ENCODE peak calls at places on chromosomes 7 and 10, in six cellular contexts. B, U, M, P, W and Q are unnamed samples.

GRCh38 chr7:151244156-151244870 is 4.2 kb downstream of the SMARCD3 start:
- DNase-seq in B (peak), U (peak), M (peak), P (peak), W (no peak), Q (no peak)

GRCh38 chr10:121157998-121158397 is 306.8 kb downstream of the WDR11 start:
- DNase-seq in B (no peak), U (no peak), M (peak), P (no peak), W (no peak), Q (peak)

GRCh38 chr7:150854066-150855000 is 2.0 kb downstream of the AOC1 start:
- DNase-seq in B (no peak), U (no peak), M (no peak), P (no peak), W (no peak), Q (no peak)

GRCh38 chr7:123752534-123752933 is 3.7 kb upstream of the WASL start:
- DNase-seq in B (no peak), U (no peak), M (no peak), P (no peak), W (no peak), Q (no peak)

GRCh38 chr7:114530074-114530611 is 115.5 kb downstream of the FOXP2 start:
- DNase-seq in B (peak), U (no peak), M (no peak), P (no peak), W (no peak), Q (peak)

GRCh38 chr10:79149345-79149661 is 80.5 kb downstream of the ZMIZ1 start:
- DNase-seq in B (no peak), U (no peak), M (no peak), P (peak), W (no peak), Q (no peak)

GRCh38 chr10:2625094-2625493 is 442.3 kb upstream of the PFKP start:
- DNase-seq in B (no peak), U (no peak), M (no peak), P (no peak), W (no peak), Q (no peak)

GRCh38 chr10:74145133-74145532 is 5.5 kb downstream of the AP3M1 start:
- DNase-seq in B (peak), U (no peak), M (no peak), P (no peak), W (no peak), Q (no peak)

GRCh38 chr10:22230331-22230833 is 12.6 kb upstream of the EBLN1 start:
- DNase-seq in B (peak), U (no peak), M (no peak), P (no peak), W (no peak), Q (peak)

GRCh38 chr7:141864765-141865447 is 23.6 kb upstream of the PRSS37 start:
- DNase-seq in B (no peak), U (no peak), M (no peak), P (no peak), W (no peak), Q (peak)

GRCh38 chr10:61904711-61905445 is 3.4 kb downstream of the ARID5B start:
- DNase-seq in B (peak), U (peak), M (peak), P (no peak), W (no peak), Q (peak)

GRCh38 chr7:24721378-24722030 is 35.8 kb downstream of the GSDME start:
- DNase-seq in B (no peak), U (no peak), M (no peak), P (peak), W (no peak), Q (no peak)

GRCh38 chr10:86960003-86960862 is 1.8 kb downstream of the SNCG start:
- DNase-seq in B (peak), U (no peak), M (peak), P (peak), W (peak), Q (peak)

GRCh38 chr10:29465384-29465783 is 169.4 kb downstream of the SVIL start:
- DNase-seq in B (no peak), U (no peak), M (no peak), P (no peak), W (no peak), Q (no peak)

GRCh38 chr7:41771717-41772116 is 68.8 kb upstream of the INHBA start:
- DNase-seq in B (no peak), U (no peak), M (no peak), P (no peak), W (no peak), Q (no peak)

GRCh38 chr10:35579116-35579515 is 26.0 kb upstream of the GJD4 start:
- DNase-seq in B (no peak), U (no peak), M (no peak), P (no peak), W (no peak), Q (no peak)

GRCh38 chr10:50361946-50362345 is 110.6 kb upstream of the ASAH2 start:
- DNase-seq in B (no peak), U (no peak), M (no peak), P (no peak), W (no peak), Q (no peak)

GRCh38 chr7:13835442-13835841 is 154.0 kb downstream of the ETV1 start:
- DNase-seq in B (no peak), U (no peak), M (no peak), P (no peak), W (no peak), Q (no peak)

GRCh38 chr7:107171496-107171895 is 2.7 kb downstream of the HBP1 start:
- DNase-seq in B (no peak), U (no peak), M (no peak), P (no peak), W (peak), Q (no peak)

GRCh38 chr7:151242181-151243044 is 6.1 kb downstream of the SMARCD3 start:
- DNase-seq in B (no peak), U (no peak), M (no peak), P (no peak), W (no peak), Q (no peak)

GRCh38 chr10:112954974-112955735 is 5.1 kb downstream of the TCF7L2 start:
- DNase-seq in B (no peak), U (no peak), M (no peak), P (no peak), W (no peak), Q (no peak)

GRCh38 chr10:13371879-13372470 is 23.9 kb upstream of the SEPHS1 start:
- DNase-seq in B (peak), U (peak), M (peak), P (peak), W (peak), Q (peak)

GRCh38 chr7:134932707-134933370 is 53.5 kb upstream of the AGBL3 start:
- DNase-seq in B (peak), U (no peak), M (peak), P (no peak), W (no peak), Q (no peak)

GRCh38 chr10:7318836-7319235 is 92.0 kb downstream of the SFMBT2 start:
- DNase-seq in B (no peak), U (no peak), M (no peak), P (no peak), W (no peak), Q (no peak)

GRCh38 chr7:143394777-143395176 is 13.6 kb downstream of the ZYX start:
- DNase-seq in B (no peak), U (no peak), M (no peak), P (no peak), W (no peak), Q (no peak)

GRCh38 chr10:131147301-131147975 is 164.1 kb downstream of the TCERG1L start:
- DNase-seq in B (no peak), U (no peak), M (no peak), P (peak), W (no peak), Q (no peak)

GRCh38 chr7:130904792-130905191 is 170.8 kb upstream of the KLF14 start:
- DNase-seq in B (no peak), U (no peak), M (no peak), P (no peak), W (no peak), Q (no peak)

GRCh38 chr7:42247301-42247700 is 10.3 kb upstream of the GLI3 start:
- DNase-seq in B (no peak), U (no peak), M (no peak), P (no peak), W (no peak), Q (no peak)

GRCh38 chr10:113283189-113283588 is 269.7 kb upstream of the HABP2 start:
- DNase-seq in B (no peak), U (no peak), M (no peak), P (no peak), W (no peak), Q (no peak)

GRCh38 chr10:30063098-30063497 is 3.7 kb upstream of the JCAD start:
- DNase-seq in B (peak), U (no peak), M (no peak), P (no peak), W (no peak), Q (no peak)

GRCh38 chr10:49369216-49370162 is 26.4 kb downstream of the DRGX start:
- DNase-seq in B (no peak), U (no peak), M (no peak), P (no peak), W (no peak), Q (no peak)

DNA sequence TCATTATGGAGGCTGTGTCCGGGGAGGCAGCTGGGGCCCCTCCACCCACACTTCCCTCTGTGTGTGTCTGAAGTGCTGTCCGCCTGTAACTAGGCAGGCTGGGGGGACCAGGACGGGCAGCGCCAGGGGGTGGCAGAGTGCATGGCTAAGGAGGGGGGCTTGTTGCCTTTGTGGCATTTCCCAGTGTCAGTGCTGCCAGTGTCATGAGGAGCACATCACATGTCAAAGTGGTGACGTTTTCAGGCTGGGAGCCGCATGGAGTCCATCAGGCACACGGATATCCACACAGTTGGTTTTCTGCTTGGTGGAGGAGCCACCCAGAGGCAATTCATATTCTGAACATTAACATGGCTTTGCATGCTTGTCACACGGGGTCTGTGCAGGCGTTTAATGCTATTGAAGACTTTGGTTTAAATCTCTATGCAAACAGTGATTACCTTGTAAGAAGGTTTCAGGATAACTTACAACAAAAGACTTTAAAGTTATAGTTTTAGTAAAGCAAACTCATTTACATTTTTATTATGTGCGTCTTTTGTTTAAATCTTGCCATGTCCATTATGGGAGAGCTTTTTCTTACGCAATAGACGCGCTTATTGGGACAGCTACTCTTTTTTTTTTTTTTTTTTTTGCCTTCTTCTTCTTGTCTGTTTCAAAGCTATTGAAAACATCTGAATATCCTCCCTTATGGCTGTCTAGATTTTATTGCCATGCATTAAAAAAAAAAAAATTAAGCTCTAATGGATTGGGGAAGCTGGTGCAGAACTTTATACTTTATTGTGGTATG is 52.9 kb downstream of the C10orf67 start:
- DNase-seq in B (peak), U (peak), M (no peak), P (no peak), W (no peak), Q (no peak)
- TF ChIP-seq CTCF in B (no peak), U (no peak), M (no peak), P (no peak), W (no peak), Q (no peak)

DNA sequence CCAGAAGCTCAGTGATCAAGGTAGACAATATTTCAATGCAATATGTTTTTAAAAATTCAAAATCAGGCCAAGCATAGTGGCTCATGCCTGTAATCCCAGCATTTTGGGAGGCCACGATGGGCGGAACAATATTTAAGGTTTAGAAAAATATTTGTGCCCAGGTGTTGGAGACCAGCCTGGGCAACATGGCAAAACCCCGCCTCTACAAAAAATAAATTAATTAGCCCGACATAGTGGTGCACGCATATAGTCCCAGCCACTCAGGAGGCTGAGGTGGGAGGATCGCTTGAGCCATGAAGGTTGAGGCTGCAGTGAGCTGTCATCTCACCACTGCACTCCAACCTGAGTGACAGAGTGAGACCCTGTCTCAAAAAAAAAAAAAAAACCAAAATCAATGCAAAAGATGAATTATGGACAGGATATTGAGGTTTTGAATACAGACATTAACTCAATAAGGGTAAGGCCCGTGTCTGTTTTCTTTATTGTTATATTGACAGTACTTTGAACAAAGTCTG is 913 bp upstream of the IFIT5 start:
- DNase-seq in B (no peak), U (no peak), M (no peak), P (no peak), W (no peak), Q (no peak)
- H3K27ac ChIP-seq in B (no peak), U (peak), M (peak), P (peak), W (no peak), Q (peak)

DNA sequence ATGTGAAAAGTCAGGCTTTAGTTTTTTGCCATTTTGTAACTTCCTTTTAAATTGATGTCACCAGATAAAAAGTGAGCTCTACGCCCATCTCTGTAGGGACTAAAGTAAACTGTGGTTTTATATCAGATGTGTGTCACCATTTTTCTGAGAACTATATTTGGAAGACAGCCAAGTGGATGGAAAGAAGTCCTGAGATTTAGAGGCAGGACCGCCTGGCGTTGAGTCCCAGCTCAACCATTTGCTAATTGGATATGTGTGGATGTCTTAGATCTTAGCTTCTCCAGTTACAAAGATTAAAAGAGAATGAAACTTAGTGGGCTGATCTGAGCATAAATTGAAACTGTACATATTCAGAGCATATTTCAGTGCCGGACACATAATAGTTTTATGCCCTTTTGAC is 691.6 kb upstream of the CELF2 start:
- DNase-seq in B (peak), U (no peak), M (no peak), P (no peak), W (no peak), Q (no peak)
- TF ChIP-seq CTCF in B (no peak), U (no peak), M (no peak), P (no peak), W (no peak), Q (no peak)

GRCh38 chr10:119416855-119417254 is 125.7 kb downstream of the RGS10 start:
- DNase-seq in B (peak), U (peak), M (peak), P (peak), W (peak), Q (peak)
- H3K27ac ChIP-seq in B (no peak), U (no peak), M (no peak), P (no peak), W (no peak), Q (no peak)

GRCh38 chr7:37918526-37918925 is 1.9 kb upstream of the SFRP4 start:
- DNase-seq in B (no peak), U (no peak), M (no peak), P (no peak), W (no peak), Q (no peak)
- TF ChIP-seq CTCF in B (no peak), U (no peak), M (no peak), P (no peak), W (no peak), Q (no peak)

GRCh38 chr10:52701647-52702046 is 70.9 kb downstream of the MBL2 start:
- DNase-seq in B (peak), U (no peak), M (no peak), P (no peak), W (no peak), Q (no peak)

GRCh38 chr10:52706347-52707070 is 66.1 kb downstream of the MBL2 start:
- DNase-seq in B (no peak), U (no peak), M (no peak), P (no peak), W (no peak), Q (no peak)

GRCh38 chr10:52703898-52704297 is 68.7 kb downstream of the MBL2 start:
- DNase-seq in B (no peak), U (no peak), M (no peak), P (no peak), W (no peak), Q (peak)

DNA sequence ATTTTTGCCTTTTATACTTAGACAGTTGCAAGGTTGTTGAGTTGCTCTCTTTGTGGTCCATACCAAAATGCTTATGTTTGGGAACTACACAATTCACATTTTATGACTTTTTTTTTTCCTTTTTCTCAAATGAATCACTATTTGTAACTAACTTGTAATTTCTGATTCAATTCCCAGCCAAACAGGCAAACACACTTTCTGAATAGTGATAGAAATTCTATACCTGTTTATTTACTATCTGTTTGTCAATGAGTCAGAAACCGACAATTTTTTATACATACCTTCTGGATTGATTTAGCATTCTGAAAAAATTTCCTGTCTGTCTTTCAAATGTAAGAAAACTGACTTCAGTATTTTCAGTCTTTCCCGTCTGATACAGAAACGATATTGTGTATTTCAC is 69.1 kb downstream of the MBL2 start:
- DNase-seq in B (no peak), U (no peak), M (no peak), P (no peak), W (no peak), Q (no peak)
- H3K27ac ChIP-seq in B (no peak), U (no peak), M (no peak), P (no peak), W (no peak), Q (no peak)

GRCh38 chr10:589961-590680 is 99.3 kb downstream of the DIP2C start:
- DNase-seq in B (no peak), U (no peak), M (no peak), P (no peak), W (no peak), Q (no peak)

GRCh38 chr10:590721-591120 is 98.7 kb downstream of the DIP2C start:
- DNase-seq in B (no peak), U (no peak), M (no peak), P (no peak), W (no peak), Q (no peak)

GRCh38 chr10:586716-587115 is 102.8 kb downstream of the DIP2C start:
- DNase-seq in B (no peak), U (no peak), M (no peak), P (no peak), W (no peak), Q (no peak)

GRCh38 chr10:586151-586550 is 103.3 kb downstream of the DIP2C start:
- DNase-seq in B (no peak), U (no peak), M (no peak), P (no peak), W (no peak), Q (no peak)

GRCh38 chr10:588246-589165 is 101.0 kb downstream of the DIP2C start:
- DNase-seq in B (peak), U (no peak), M (no peak), P (no peak), W (no peak), Q (no peak)
- TF ChIP-seq CTCF in B (peak), U (no peak), M (no peak), P (no peak), W (no peak), Q (peak)

GRCh38 chr10:103095005-103095404 is 98.1 kb downstream of the NT5C2 start:
- DNase-seq in B (no peak), U (no peak), M (no peak), P (no peak), W (no peak), Q (no peak)
- H3K27ac ChIP-seq in B (no peak), U (no peak), M (no peak), P (no peak), W (no peak), Q (no peak)

GRCh38 chr10:92688927-92689662 is 660 bp upstream of the HHEX start:
- DNase-seq in B (peak), U (peak), M (peak), P (no peak), W (peak), Q (no peak)
- TF ChIP-seq CTCF in B (no peak), U (no peak), M (no peak), P (peak), W (no peak), Q (no peak)

GRCh38 chr7:54249686-54250085 is 292.5 kb upstream of the VSTM2A start:
- DNase-seq in B (no peak), U (no peak), M (no peak), P (no peak), W (no peak), Q (no peak)
- H3K27ac ChIP-seq in B (no peak), U (no peak), M (no peak), P (no peak), W (no peak), Q (no peak)